ENCODE peak calls at places on chromosomes 3 and 15, in five cellular contexts. One of them, this sample, is unnamed.
A peak's percentile ranks its signal among the peaks of the same experiment; 100 is the strongest.

GRCh38 chr3:54146383-54147239 is 24.3 kb downstream of the CACNA2D3 start:
- DNase-seq in mammary epithelial cell: peak; percentile 23
- DNase-seq in stimulated activated naive CD8-positive, alpha-beta T cell treated with anti-CD3 and anti-CD28 coated beads, Interleukin-15, amount 100 ng/mL, for 72 hours: no peak
- DNase-seq in right atrium auricular region: peak; percentile 71
- DNase-seq in mesothelial cell of epicardium: peak; percentile 52
- DNase-seq in this sample: peak; percentile 55

GRCh38 chr15:101295607-101296225 is 668 bp upstream of the SNRPA1 start:
- DNase-seq in mammary epithelial cell: no peak
- DNase-seq in stimulated activated naive CD8-positive, alpha-beta T cell treated with anti-CD3 and anti-CD28 coated beads, Interleukin-15, amount 100 ng/mL, for 72 hours: no peak
- DNase-seq in right atrium auricular region: no peak
- DNase-seq in mesothelial cell of epicardium: no peak
- DNase-seq in this sample: no peak

GRCh38 chr15:50906954-50907865 is 1.3 kb upstream of the AP4E1 start:
- DNase-seq in mammary epithelial cell: peak; percentile 84
- DNase-seq in stimulated activated naive CD8-positive, alpha-beta T cell treated with anti-CD3 and anti-CD28 coated beads, Interleukin-15, amount 100 ng/mL, for 72 hours: peak; percentile 93
- DNase-seq in right atrium auricular region: no peak
- DNase-seq in mesothelial cell of epicardium: no peak
- DNase-seq in this sample: no peak

GRCh38 chr3:45574067-45574494 is 20.5 kb upstream of the LIMD1 start:
- DNase-seq in mammary epithelial cell: no peak
- DNase-seq in stimulated activated naive CD8-positive, alpha-beta T cell treated with anti-CD3 and anti-CD28 coated beads, Interleukin-15, amount 100 ng/mL, for 72 hours: no peak
- DNase-seq in right atrium auricular region: no peak
- DNase-seq in mesothelial cell of epicardium: peak; percentile 21
- DNase-seq in this sample: no peak

GRCh38 chr3:177460100-177460499 is 262.8 kb upstream of the TBL1XR1 start:
- DNase-seq in mammary epithelial cell: no peak
- DNase-seq in stimulated activated naive CD8-positive, alpha-beta T cell treated with anti-CD3 and anti-CD28 coated beads, Interleukin-15, amount 100 ng/mL, for 72 hours: no peak
- DNase-seq in right atrium auricular region: no peak
- DNase-seq in mesothelial cell of epicardium: no peak
- DNase-seq in this sample: no peak

GRCh38 chr3:24042879-24043567 is 97.9 kb downstream of the NR1D2 start:
- DNase-seq in mammary epithelial cell: no peak
- DNase-seq in stimulated activated naive CD8-positive, alpha-beta T cell treated with anti-CD3 and anti-CD28 coated beads, Interleukin-15, amount 100 ng/mL, for 72 hours: no peak
- DNase-seq in right atrium auricular region: no peak
- DNase-seq in mesothelial cell of epicardium: no peak
- DNase-seq in this sample: no peak

GRCh38 chr15:42707068-42707467 is 29.9 kb downstream of the CDAN1 start:
- DNase-seq in mammary epithelial cell: peak; percentile 27
- DNase-seq in stimulated activated naive CD8-positive, alpha-beta T cell treated with anti-CD3 and anti-CD28 coated beads, Interleukin-15, amount 100 ng/mL, for 72 hours: no peak
- DNase-seq in right atrium auricular region: no peak
- DNase-seq in mesothelial cell of epicardium: no peak
- DNase-seq in this sample: no peak

GRCh38 chr3:172146349-172146748 is 107.0 kb downstream of the FNDC3B start:
- DNase-seq in mammary epithelial cell: no peak
- DNase-seq in stimulated activated naive CD8-positive, alpha-beta T cell treated with anti-CD3 and anti-CD28 coated beads, Interleukin-15, amount 100 ng/mL, for 72 hours: no peak
- DNase-seq in right atrium auricular region: no peak
- DNase-seq in mesothelial cell of epicardium: no peak
- DNase-seq in this sample: no peak

GRCh38 chr3:40680685-40681657 is 156.2 kb downstream of the ZNF621 start:
- DNase-seq in mammary epithelial cell: peak; percentile 34
- DNase-seq in stimulated activated naive CD8-positive, alpha-beta T cell treated with anti-CD3 and anti-CD28 coated beads, Interleukin-15, amount 100 ng/mL, for 72 hours: no peak
- DNase-seq in right atrium auricular region: no peak
- DNase-seq in mesothelial cell of epicardium: no peak
- DNase-seq in this sample: no peak

GRCh38 chr15:80160570-80161156 is 7.9 kb downstream of the FAH start:
- DNase-seq in mammary epithelial cell: peak; percentile 89
- DNase-seq in stimulated activated naive CD8-positive, alpha-beta T cell treated with anti-CD3 and anti-CD28 coated beads, Interleukin-15, amount 100 ng/mL, for 72 hours: peak; percentile 55
- DNase-seq in right atrium auricular region: peak; percentile 68
- DNase-seq in mesothelial cell of epicardium: no peak
- DNase-seq in this sample: peak; percentile 79

GRCh38 chr3:169869484-169870304 is at the start of gene LRRC31:
- DNase-seq in mammary epithelial cell: no peak
- DNase-seq in stimulated activated naive CD8-positive, alpha-beta T cell treated with anti-CD3 and anti-CD28 coated beads, Interleukin-15, amount 100 ng/mL, for 72 hours: no peak
- DNase-seq in right atrium auricular region: no peak
- DNase-seq in mesothelial cell of epicardium: no peak
- DNase-seq in this sample: no peak

GRCh38 chr3:156605686-156606605 is 51.0 kb upstream of the SSR3 start:
- DNase-seq in mammary epithelial cell: peak; percentile 40
- DNase-seq in stimulated activated naive CD8-positive, alpha-beta T cell treated with anti-CD3 and anti-CD28 coated beads, Interleukin-15, amount 100 ng/mL, for 72 hours: no peak
- DNase-seq in right atrium auricular region: peak; percentile 71
- DNase-seq in mesothelial cell of epicardium: peak; percentile 43
- DNase-seq in this sample: peak; percentile 59

GRCh38 chr3:46695177-46695961 is 1.9 kb upstream of the ALS2CL start:
- DNase-seq in mammary epithelial cell: no peak
- DNase-seq in stimulated activated naive CD8-positive, alpha-beta T cell treated with anti-CD3 and anti-CD28 coated beads, Interleukin-15, amount 100 ng/mL, for 72 hours: peak; percentile 59
- DNase-seq in right atrium auricular region: peak; percentile 73
- DNase-seq in mesothelial cell of epicardium: no peak
- DNase-seq in this sample: peak; percentile 62

GRCh38 chr3:143895805-143896204 is 47.5 kb upstream of the SLC9A9 start:
- DNase-seq in mammary epithelial cell: no peak
- DNase-seq in stimulated activated naive CD8-positive, alpha-beta T cell treated with anti-CD3 and anti-CD28 coated beads, Interleukin-15, amount 100 ng/mL, for 72 hours: no peak
- DNase-seq in right atrium auricular region: no peak
- DNase-seq in mesothelial cell of epicardium: no peak
- DNase-seq in this sample: no peak

GRCh38 chr3:13006216-13006990 is 66.8 kb downstream of the IQSEC1 start:
- DNase-seq in mammary epithelial cell: no peak
- DNase-seq in stimulated activated naive CD8-positive, alpha-beta T cell treated with anti-CD3 and anti-CD28 coated beads, Interleukin-15, amount 100 ng/mL, for 72 hours: no peak
- DNase-seq in right atrium auricular region: no peak
- DNase-seq in mesothelial cell of epicardium: no peak
- DNase-seq in this sample: no peak

GRCh38 chr3:190825389-190826016 is 37.0 kb downstream of the GMNC start:
- DNase-seq in mammary epithelial cell: no peak
- DNase-seq in stimulated activated naive CD8-positive, alpha-beta T cell treated with anti-CD3 and anti-CD28 coated beads, Interleukin-15, amount 100 ng/mL, for 72 hours: no peak
- DNase-seq in right atrium auricular region: no peak
- DNase-seq in mesothelial cell of epicardium: no peak
- DNase-seq in this sample: no peak

GRCh38 chr3:61682671-61683408 is 121.5 kb downstream of the PTPRG start:
- DNase-seq in mammary epithelial cell: peak; percentile 48
- DNase-seq in stimulated activated naive CD8-positive, alpha-beta T cell treated with anti-CD3 and anti-CD28 coated beads, Interleukin-15, amount 100 ng/mL, for 72 hours: no peak
- DNase-seq in right atrium auricular region: no peak
- DNase-seq in mesothelial cell of epicardium: no peak
- DNase-seq in this sample: no peak

GRCh38 chr15:29825205-29825604 is 2.9 kb upstream of the TJP1 start:
- DNase-seq in mammary epithelial cell: peak; percentile 29
- DNase-seq in stimulated activated naive CD8-positive, alpha-beta T cell treated with anti-CD3 and anti-CD28 coated beads, Interleukin-15, amount 100 ng/mL, for 72 hours: peak; percentile 38
- DNase-seq in right atrium auricular region: no peak
- DNase-seq in mesothelial cell of epicardium: no peak
- DNase-seq in this sample: no peak

GRCh38 chr15:34064443-34064842 is 25.4 kb upstream of the AVEN start:
- DNase-seq in mammary epithelial cell: peak; percentile 33
- DNase-seq in stimulated activated naive CD8-positive, alpha-beta T cell treated with anti-CD3 and anti-CD28 coated beads, Interleukin-15, amount 100 ng/mL, for 72 hours: no peak
- DNase-seq in right atrium auricular region: no peak
- DNase-seq in mesothelial cell of epicardium: no peak
- DNase-seq in this sample: no peak

GRCh38 chr15:40016224-40016865 is 22.6 kb downstream of the SRP14 start:
- DNase-seq in mammary epithelial cell: no peak
- DNase-seq in stimulated activated naive CD8-positive, alpha-beta T cell treated with anti-CD3 and anti-CD28 coated beads, Interleukin-15, amount 100 ng/mL, for 72 hours: no peak
- DNase-seq in right atrium auricular region: no peak
- DNase-seq in mesothelial cell of epicardium: no peak
- DNase-seq in this sample: no peak

GRCh38 chr3:192772495-192772894 is 45.2 kb upstream of the FGF12 start:
- DNase-seq in mammary epithelial cell: peak; percentile 27
- DNase-seq in stimulated activated naive CD8-positive, alpha-beta T cell treated with anti-CD3 and anti-CD28 coated beads, Interleukin-15, amount 100 ng/mL, for 72 hours: no peak
- DNase-seq in right atrium auricular region: no peak
- DNase-seq in mesothelial cell of epicardium: no peak
- DNase-seq in this sample: no peak

GRCh38 chr3:111610189-111610588 is 15.0 kb upstream of the ZBED2 start:
- DNase-seq in mammary epithelial cell: peak; percentile 81
- DNase-seq in stimulated activated naive CD8-positive, alpha-beta T cell treated with anti-CD3 and anti-CD28 coated beads, Interleukin-15, amount 100 ng/mL, for 72 hours: peak; percentile 46
- DNase-seq in right atrium auricular region: no peak
- DNase-seq in mesothelial cell of epicardium: no peak
- DNase-seq in this sample: no peak

GRCh38 chr3:13711911-13712650 is 163.2 kb downstream of the FBLN2 start:
- DNase-seq in mammary epithelial cell: no peak
- DNase-seq in stimulated activated naive CD8-positive, alpha-beta T cell treated with anti-CD3 and anti-CD28 coated beads, Interleukin-15, amount 100 ng/mL, for 72 hours: peak; percentile 3
- DNase-seq in right atrium auricular region: peak; percentile 16
- DNase-seq in mesothelial cell of epicardium: peak; percentile 10
- DNase-seq in this sample: peak; percentile 22

GRCh38 chr3:45143673-45144670 is 2.2 kb downstream of the CDCP1 start:
- DNase-seq in mammary epithelial cell: no peak
- DNase-seq in stimulated activated naive CD8-positive, alpha-beta T cell treated with anti-CD3 and anti-CD28 coated beads, Interleukin-15, amount 100 ng/mL, for 72 hours: no peak
- DNase-seq in right atrium auricular region: no peak
- DNase-seq in mesothelial cell of epicardium: no peak
- DNase-seq in this sample: no peak

GRCh38 chr15:98586066-98586465 is 62.3 kb upstream of the IGF1R start:
- DNase-seq in mammary epithelial cell: no peak
- DNase-seq in stimulated activated naive CD8-positive, alpha-beta T cell treated with anti-CD3 and anti-CD28 coated beads, Interleukin-15, amount 100 ng/mL, for 72 hours: no peak
- DNase-seq in right atrium auricular region: peak; percentile 4
- DNase-seq in mesothelial cell of epicardium: no peak
- DNase-seq in this sample: no peak

GRCh38 chr3:14125193-14126016 is 553 bp downstream of the TMEM43 start:
- DNase-seq in mammary epithelial cell: peak; percentile 94
- DNase-seq in stimulated activated naive CD8-positive, alpha-beta T cell treated with anti-CD3 and anti-CD28 coated beads, Interleukin-15, amount 100 ng/mL, for 72 hours: peak; percentile 49
- DNase-seq in right atrium auricular region: peak; percentile 93
- DNase-seq in mesothelial cell of epicardium: no peak
- DNase-seq in this sample: peak; percentile 79

GRCh38 chr3:118817748-118818165 is 216.9 kb downstream of the IGSF11 start:
- DNase-seq in mammary epithelial cell: peak; percentile 42
- DNase-seq in stimulated activated naive CD8-positive, alpha-beta T cell treated with anti-CD3 and anti-CD28 coated beads, Interleukin-15, amount 100 ng/mL, for 72 hours: peak; percentile 35
- DNase-seq in right atrium auricular region: no peak
- DNase-seq in mesothelial cell of epicardium: peak; percentile 51
- DNase-seq in this sample: no peak

GRCh38 chr3:185561958-185562357 is 9.6 kb upstream of the LIPH start:
- DNase-seq in mammary epithelial cell: no peak
- DNase-seq in stimulated activated naive CD8-positive, alpha-beta T cell treated with anti-CD3 and anti-CD28 coated beads, Interleukin-15, amount 100 ng/mL, for 72 hours: no peak
- DNase-seq in right atrium auricular region: peak; percentile 43
- DNase-seq in mesothelial cell of epicardium: no peak
- DNase-seq in this sample: no peak

GRCh38 chr15:63826513-63826912 is 7.2 kb downstream of the HERC1 start:
- DNase-seq in mammary epithelial cell: no peak
- DNase-seq in stimulated activated naive CD8-positive, alpha-beta T cell treated with anti-CD3 and anti-CD28 coated beads, Interleukin-15, amount 100 ng/mL, for 72 hours: no peak
- DNase-seq in right atrium auricular region: no peak
- DNase-seq in mesothelial cell of epicardium: no peak
- DNase-seq in this sample: no peak

GRCh38 chr3:169199283-169199682 is 464.2 kb downstream of the MECOM start:
- DNase-seq in mammary epithelial cell: no peak
- DNase-seq in stimulated activated naive CD8-positive, alpha-beta T cell treated with anti-CD3 and anti-CD28 coated beads, Interleukin-15, amount 100 ng/mL, for 72 hours: no peak
- DNase-seq in right atrium auricular region: no peak
- DNase-seq in mesothelial cell of epicardium: no peak
- DNase-seq in this sample: no peak

GRCh38 chr3:161067346-161067745 is 37.8 kb downstream of the B3GALNT1 start:
- DNase-seq in mammary epithelial cell: no peak
- DNase-seq in stimulated activated naive CD8-positive, alpha-beta T cell treated with anti-CD3 and anti-CD28 coated beads, Interleukin-15, amount 100 ng/mL, for 72 hours: no peak
- DNase-seq in right atrium auricular region: no peak
- DNase-seq in mesothelial cell of epicardium: no peak
- DNase-seq in this sample: no peak